ENCODE peak calls at places on chromosomes 7 and 10, in seven cellular contexts. One of them, this sample, is unnamed.

GRCh38 chr10:114925675-114926204 is 12.3 kb upstream of the TRUB1 start:
- DNase-seq in caudate nucleus: no peak
- DNase-seq in naive thymus-derived CD4-positive, alpha-beta T cell: no peak
- DNase-seq in lung: no peak
- DNase-seq in suprapubic skin: no peak
- DNase-seq in substantia nigra: no peak
- DNase-seq in PC-3: peak; percentile 43
- DNase-seq in this sample: no peak

GRCh38 chr10:107814865-107815487 is 650.5 kb upstream of the SORCS1 start:
- DNase-seq in caudate nucleus: peak; percentile 1
- DNase-seq in naive thymus-derived CD4-positive, alpha-beta T cell: no peak
- DNase-seq in lung: peak; percentile 36
- DNase-seq in suprapubic skin: no peak
- DNase-seq in substantia nigra: no peak
- DNase-seq in PC-3: peak; percentile 78
- DNase-seq in this sample: no peak

GRCh38 chr10:98374176-98374969 is 40.6 kb downstream of the PYROXD2 start:
- DNase-seq in caudate nucleus: no peak
- DNase-seq in naive thymus-derived CD4-positive, alpha-beta T cell: no peak
- DNase-seq in lung: no peak
- DNase-seq in suprapubic skin: no peak
- DNase-seq in substantia nigra: no peak
- DNase-seq in PC-3: peak; percentile 78
- DNase-seq in this sample: no peak

GRCh38 chr10:557792-558328 is 131.6 kb downstream of the DIP2C start:
- DNase-seq in caudate nucleus: no peak
- DNase-seq in naive thymus-derived CD4-positive, alpha-beta T cell: peak; percentile 4
- DNase-seq in lung: no peak
- DNase-seq in suprapubic skin: no peak
- DNase-seq in substantia nigra: no peak
- DNase-seq in PC-3: no peak
- DNase-seq in this sample: no peak

GRCh38 chr10:5818894-5819293 is 5.7 kb upstream of the GDI2 start:
- DNase-seq in caudate nucleus: no peak
- DNase-seq in naive thymus-derived CD4-positive, alpha-beta T cell: no peak
- DNase-seq in lung: no peak
- DNase-seq in suprapubic skin: peak; percentile 40
- DNase-seq in substantia nigra: no peak
- DNase-seq in PC-3: no peak
- DNase-seq in this sample: no peak

GRCh38 chr7:38049679-38050078 is 128.4 kb upstream of the STARD3NL start:
- DNase-seq in caudate nucleus: no peak
- DNase-seq in naive thymus-derived CD4-positive, alpha-beta T cell: no peak
- DNase-seq in lung: no peak
- DNase-seq in suprapubic skin: no peak
- DNase-seq in substantia nigra: no peak
- DNase-seq in PC-3: no peak
- DNase-seq in this sample: no peak

GRCh38 chr7:114989531-114989930 is 67.6 kb downstream of the MDFIC start:
- DNase-seq in caudate nucleus: no peak
- DNase-seq in naive thymus-derived CD4-positive, alpha-beta T cell: no peak
- DNase-seq in lung: no peak
- DNase-seq in suprapubic skin: no peak
- DNase-seq in substantia nigra: no peak
- DNase-seq in PC-3: no peak
- DNase-seq in this sample: no peak

GRCh38 chr10:24925799-24926198 is 26.6 kb downstream of the PRTFDC1 start:
- DNase-seq in caudate nucleus: no peak
- DNase-seq in naive thymus-derived CD4-positive, alpha-beta T cell: no peak
- DNase-seq in lung: no peak
- DNase-seq in suprapubic skin: no peak
- DNase-seq in substantia nigra: peak; percentile 33
- DNase-seq in PC-3: no peak
- DNase-seq in this sample: no peak

GRCh38 chr7:141748401-141748800 is 10.2 kb downstream of the SSBP1 start:
- DNase-seq in caudate nucleus: no peak
- DNase-seq in naive thymus-derived CD4-positive, alpha-beta T cell: no peak
- DNase-seq in lung: no peak
- DNase-seq in suprapubic skin: no peak
- DNase-seq in substantia nigra: no peak
- DNase-seq in PC-3: no peak
- DNase-seq in this sample: no peak

GRCh38 chr7:24227603-24228359 is 56.2 kb upstream of the NPY start:
- DNase-seq in caudate nucleus: no peak
- DNase-seq in naive thymus-derived CD4-positive, alpha-beta T cell: peak; percentile 39
- DNase-seq in lung: no peak
- DNase-seq in suprapubic skin: no peak
- DNase-seq in substantia nigra: no peak
- DNase-seq in PC-3: no peak
- DNase-seq in this sample: no peak

GRCh38 chr7:151921451-151921850 is 34.8 kb upstream of the GALNTL5 start:
- DNase-seq in caudate nucleus: no peak
- DNase-seq in naive thymus-derived CD4-positive, alpha-beta T cell: no peak
- DNase-seq in lung: no peak
- DNase-seq in suprapubic skin: no peak
- DNase-seq in substantia nigra: no peak
- DNase-seq in PC-3: no peak
- DNase-seq in this sample: no peak

GRCh38 chr7:151917791-151918311 is 38.4 kb upstream of the GALNTL5 start:
- DNase-seq in caudate nucleus: no peak
- DNase-seq in naive thymus-derived CD4-positive, alpha-beta T cell: no peak
- DNase-seq in lung: no peak
- DNase-seq in suprapubic skin: no peak
- DNase-seq in substantia nigra: no peak
- DNase-seq in PC-3: peak; percentile 56
- DNase-seq in this sample: no peak

GRCh38 chr7:151918444-151918843 is 37.8 kb upstream of the GALNTL5 start:
- DNase-seq in caudate nucleus: no peak
- DNase-seq in naive thymus-derived CD4-positive, alpha-beta T cell: no peak
- DNase-seq in lung: peak; percentile 25
- DNase-seq in suprapubic skin: no peak
- DNase-seq in substantia nigra: no peak
- DNase-seq in PC-3: peak; percentile 13
- DNase-seq in this sample: no peak

GRCh38 chr7:151919595-151919994 is 36.7 kb upstream of the GALNTL5 start:
- DNase-seq in caudate nucleus: no peak
- DNase-seq in naive thymus-derived CD4-positive, alpha-beta T cell: no peak
- DNase-seq in lung: peak; percentile 28
- DNase-seq in suprapubic skin: no peak
- DNase-seq in substantia nigra: no peak
- DNase-seq in PC-3: no peak
- DNase-seq in this sample: no peak

GRCh38 chr7:151920533-151920932 is 35.7 kb upstream of the GALNTL5 start:
- DNase-seq in caudate nucleus: no peak
- DNase-seq in naive thymus-derived CD4-positive, alpha-beta T cell: no peak
- DNase-seq in lung: no peak
- DNase-seq in suprapubic skin: no peak
- DNase-seq in substantia nigra: no peak
- DNase-seq in PC-3: no peak
- DNase-seq in this sample: no peak
- H3K27ac ChIP-seq in caudate nucleus: no peak overlapping the region
- H3K27ac ChIP-seq in naive thymus-derived CD4-positive, alpha-beta T cell: no peak overlapping the region
- H3K27ac ChIP-seq in lung: no peak overlapping the region
- H3K27ac ChIP-seq in suprapubic skin: no peak overlapping the region
- H3K27ac ChIP-seq in substantia nigra: no peak overlapping the region
- H3K27ac ChIP-seq in PC-3: no peak overlapping the region
- H3K27ac ChIP-seq in this sample: no peak overlapping the region

GRCh38 chr10:110927461-110927860 is 8.1 kb downstream of the SHOC2 start:
- DNase-seq in caudate nucleus: no peak
- DNase-seq in naive thymus-derived CD4-positive, alpha-beta T cell: no peak
- DNase-seq in lung: no peak
- DNase-seq in suprapubic skin: no peak
- DNase-seq in substantia nigra: no peak
- DNase-seq in PC-3: no peak
- DNase-seq in this sample: no peak
- H3K27ac ChIP-seq in caudate nucleus: peak overlapping the region; percentile 16
- H3K27ac ChIP-seq in naive thymus-derived CD4-positive, alpha-beta T cell: no peak overlapping the region
- H3K27ac ChIP-seq in lung: no peak overlapping the region
- H3K27ac ChIP-seq in suprapubic skin: no peak overlapping the region
- H3K27ac ChIP-seq in substantia nigra: no peak overlapping the region
- H3K27ac ChIP-seq in PC-3: no peak overlapping the region
- H3K27ac ChIP-seq in this sample: no peak overlapping the region

GRCh38 chr7:329691-330281 is 39.8 kb downstream of the FOXL3 start:
- DNase-seq in caudate nucleus: no peak
- DNase-seq in naive thymus-derived CD4-positive, alpha-beta T cell: no peak
- DNase-seq in lung: no peak
- DNase-seq in suprapubic skin: no peak
- DNase-seq in substantia nigra: no peak
- DNase-seq in PC-3: no peak
- DNase-seq in this sample: no peak

GRCh38 chr7:333399-333776 is 43.4 kb downstream of the FOXL3 start:
- DNase-seq in caudate nucleus: no peak
- DNase-seq in naive thymus-derived CD4-positive, alpha-beta T cell: no peak
- DNase-seq in lung: peak; percentile 55
- DNase-seq in suprapubic skin: no peak
- DNase-seq in substantia nigra: no peak
- DNase-seq in PC-3: peak; percentile 65
- DNase-seq in this sample: no peak

GRCh38 chr7:332646-333398 is 42.9 kb downstream of the FOXL3 start:
- DNase-seq in caudate nucleus: peak; percentile 58
- DNase-seq in naive thymus-derived CD4-positive, alpha-beta T cell: peak; percentile 86
- DNase-seq in lung: peak; percentile 85
- DNase-seq in suprapubic skin: no peak
- DNase-seq in substantia nigra: peak; percentile 52
- DNase-seq in PC-3: peak; percentile 80
- DNase-seq in this sample: peak; percentile 78

GRCh38 chr7:330554-331230 is 40.7 kb downstream of the FOXL3 start:
- DNase-seq in caudate nucleus: no peak
- DNase-seq in naive thymus-derived CD4-positive, alpha-beta T cell: no peak
- DNase-seq in lung: no peak
- DNase-seq in suprapubic skin: no peak
- DNase-seq in substantia nigra: no peak
- DNase-seq in PC-3: no peak
- DNase-seq in this sample: no peak

DNA sequence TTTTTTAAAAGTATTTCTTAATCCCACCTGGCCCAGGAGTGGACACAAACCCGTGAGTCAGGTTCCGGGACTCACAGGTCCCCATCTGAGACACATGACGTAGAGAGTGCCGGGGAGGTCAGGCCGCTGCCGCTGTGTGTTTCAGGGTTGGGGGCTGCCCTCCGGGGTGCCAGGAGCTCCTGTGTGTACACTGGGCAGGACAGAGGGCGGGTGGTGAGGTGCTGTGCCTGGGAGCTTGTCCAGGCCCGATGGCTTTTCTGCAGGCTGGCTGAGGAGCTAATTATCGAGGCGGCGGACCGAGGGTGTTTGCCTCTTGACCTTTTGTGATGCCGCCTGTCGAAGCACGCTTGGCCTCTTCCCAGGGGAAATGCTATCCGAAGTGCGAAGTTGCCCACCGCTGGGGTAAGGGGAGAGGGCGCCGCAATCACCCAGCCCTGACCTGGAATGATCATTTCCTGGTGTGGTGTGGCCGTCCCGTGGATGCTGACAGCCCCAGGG is 42.1 kb downstream of the FOXL3 start:
- DNase-seq in caudate nucleus: no peak
- DNase-seq in naive thymus-derived CD4-positive, alpha-beta T cell: no peak
- DNase-seq in lung: no peak
- DNase-seq in suprapubic skin: no peak
- DNase-seq in substantia nigra: no peak
- DNase-seq in PC-3: no peak
- DNase-seq in this sample: no peak
- H3K27ac ChIP-seq in caudate nucleus: no peak overlapping the region
- H3K27ac ChIP-seq in naive thymus-derived CD4-positive, alpha-beta T cell: no peak overlapping the region
- H3K27ac ChIP-seq in lung: no peak overlapping the region
- H3K27ac ChIP-seq in suprapubic skin: no peak overlapping the region
- H3K27ac ChIP-seq in substantia nigra: no peak overlapping the region
- H3K27ac ChIP-seq in PC-3: no peak overlapping the region
- H3K27ac ChIP-seq in this sample: no peak overlapping the region

GRCh38 chr10:4167216-4167615 is 382.2 kb upstream of the KLF6 start:
- DNase-seq in caudate nucleus: no peak
- DNase-seq in naive thymus-derived CD4-positive, alpha-beta T cell: no peak
- DNase-seq in lung: no peak
- DNase-seq in suprapubic skin: no peak
- DNase-seq in substantia nigra: no peak
- DNase-seq in PC-3: no peak
- DNase-seq in this sample: no peak

GRCh38 chr10:4170633-4171314 is 385.8 kb upstream of the KLF6 start:
- DNase-seq in caudate nucleus: no peak
- DNase-seq in naive thymus-derived CD4-positive, alpha-beta T cell: no peak
- DNase-seq in lung: no peak
- DNase-seq in suprapubic skin: no peak
- DNase-seq in substantia nigra: no peak
- DNase-seq in PC-3: no peak
- DNase-seq in this sample: no peak

GRCh38 chr10:4174197-4174596 is 389.2 kb upstream of the KLF6 start:
- DNase-seq in caudate nucleus: no peak
- DNase-seq in naive thymus-derived CD4-positive, alpha-beta T cell: no peak
- DNase-seq in lung: no peak
- DNase-seq in suprapubic skin: no peak
- DNase-seq in substantia nigra: no peak
- DNase-seq in PC-3: peak; percentile 23
- DNase-seq in this sample: no peak

GRCh38 chr10:4169448-4169847 is 384.4 kb upstream of the KLF6 start:
- DNase-seq in caudate nucleus: no peak
- DNase-seq in naive thymus-derived CD4-positive, alpha-beta T cell: no peak
- DNase-seq in lung: no peak
- DNase-seq in suprapubic skin: no peak
- DNase-seq in substantia nigra: no peak
- DNase-seq in PC-3: no peak
- DNase-seq in this sample: no peak

DNA sequence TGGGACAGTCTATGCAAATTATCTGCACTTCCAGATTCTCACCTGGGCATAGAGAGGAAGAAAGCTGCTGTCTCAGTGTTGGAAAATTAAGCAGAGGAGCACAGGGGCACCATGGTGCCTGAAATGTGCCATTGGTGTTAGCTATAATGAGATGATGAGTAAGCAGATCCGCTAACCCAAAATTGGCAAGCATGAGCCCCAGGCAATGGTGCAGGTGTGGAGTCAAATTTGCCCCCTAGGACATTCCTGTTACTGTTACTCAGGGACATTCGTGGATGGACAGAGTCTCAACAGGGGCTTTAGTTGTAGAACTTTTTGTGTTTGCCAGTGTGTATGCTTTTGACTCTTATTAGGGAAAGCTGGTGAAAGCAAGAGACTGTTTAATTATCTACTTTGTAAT is 385.2 kb upstream of the KLF6 start:
- DNase-seq in caudate nucleus: no peak
- DNase-seq in naive thymus-derived CD4-positive, alpha-beta T cell: no peak
- DNase-seq in lung: no peak
- DNase-seq in suprapubic skin: no peak
- DNase-seq in substantia nigra: no peak
- DNase-seq in PC-3: no peak
- DNase-seq in this sample: no peak
- H3K27ac ChIP-seq in caudate nucleus: no peak overlapping the region
- H3K27ac ChIP-seq in naive thymus-derived CD4-positive, alpha-beta T cell: no peak overlapping the region
- H3K27ac ChIP-seq in lung: no peak overlapping the region
- H3K27ac ChIP-seq in suprapubic skin: no peak overlapping the region
- H3K27ac ChIP-seq in substantia nigra: no peak overlapping the region
- H3K27ac ChIP-seq in PC-3: no peak overlapping the region
- H3K27ac ChIP-seq in this sample: no peak overlapping the region

This sample was measured in CD8-positive, alpha-beta memory T cell.